ENCODE peak calls at places on chromosomes 3 and 15, in nine cellular contexts. Z is glutamatergic neuron, S is WTC11, K is osteocyte, Y is tibial artery, J is neural progenitor cell, P is HFF-Myc, O is pancreas, V is B cell. U is an unnamed sample.

GRCh38 chr3:111585214-111585613 is 9.9 kb downstream of the ZBED2 start:
- DNase-seq in Z (no peak), S (no peak), K (no peak), Y (no peak), J (no peak), P (no peak), O (no peak), V (no peak), U (peak; percentile 78)

GRCh38 chr3:186359078-186359477 is 3.0 kb downstream of the DGKG start:
- DNase-seq in Z (no peak), S (no peak), K (no peak), Y (no peak), J (no peak), P (no peak), O (no peak), V (no peak), U (no peak)

GRCh38 chr3:8517490-8517889 is 15.9 kb downstream of the LMCD1 start:
- DNase-seq in Z (no peak), S (no peak), K (no peak), Y (no peak), J (no peak), P (no peak), O (no peak), V (no peak), U (no peak)

GRCh38 chr3:49161808-49162530 is 4.2 kb downstream of the CCDC71 start:
- DNase-seq in Z (no peak), S (no peak), K (no peak), Y (no peak), J (no peak), P (no peak), O (no peak), V (no peak), U (no peak)

GRCh38 chr3:58071480-58071971 is 63.3 kb downstream of the FLNB start:
- DNase-seq in Z (no peak), S (no peak), K (no peak), Y (no peak), J (no peak), P (no peak), O (no peak), V (no peak), U (peak; percentile 96)

GRCh38 chr3:59482684-59483083 is 432.9 kb upstream of the CFAP20DC start:
- DNase-seq in Z (no peak), S (no peak), K (no peak), Y (no peak), J (no peak), P (no peak), O (no peak), V (no peak), U (no peak)

GRCh38 chr3:141553055-141553454 is 66.2 kb downstream of the RASA2 start:
- DNase-seq in Z (no peak), S (no peak), K (no peak), Y (no peak), J (no peak), P (no peak), O (no peak), V (no peak), U (no peak)

GRCh38 chr3:155701882-155702465 is 42.9 kb downstream of the PLCH1 start:
- DNase-seq in Z (no peak), S (no peak), K (no peak), Y (no peak), J (peak; percentile 82), P (peak; percentile 17), O (no peak), V (peak; percentile 46), U (peak; percentile 7)

GRCh38 chr15:69824075-69824876 is 273.4 kb downstream of the TLE3 start:
- DNase-seq in Z (no peak), S (no peak), K (no peak), Y (no peak), J (peak; percentile 42), P (no peak), O (no peak), V (no peak), U (no peak)

GRCh38 chr15:69826818-69827174 is 270.9 kb downstream of the TLE3 start:
- DNase-seq in Z (no peak), S (no peak), K (no peak), Y (no peak), J (no peak), P (no peak), O (no peak), V (no peak), U (no peak)

GRCh38 chr15:69825941-69826817 is 271.5 kb downstream of the TLE3 start:
- DNase-seq in Z (no peak), S (no peak), K (no peak), Y (no peak), J (peak; percentile 70), P (no peak), O (no peak), V (no peak), U (no peak)

GRCh38 chr15:69823223-69823907 is 274.4 kb downstream of the TLE3 start:
- DNase-seq in Z (no peak), S (no peak), K (no peak), Y (no peak), J (no peak), P (no peak), O (no peak), V (no peak), U (no peak)

DNA sequence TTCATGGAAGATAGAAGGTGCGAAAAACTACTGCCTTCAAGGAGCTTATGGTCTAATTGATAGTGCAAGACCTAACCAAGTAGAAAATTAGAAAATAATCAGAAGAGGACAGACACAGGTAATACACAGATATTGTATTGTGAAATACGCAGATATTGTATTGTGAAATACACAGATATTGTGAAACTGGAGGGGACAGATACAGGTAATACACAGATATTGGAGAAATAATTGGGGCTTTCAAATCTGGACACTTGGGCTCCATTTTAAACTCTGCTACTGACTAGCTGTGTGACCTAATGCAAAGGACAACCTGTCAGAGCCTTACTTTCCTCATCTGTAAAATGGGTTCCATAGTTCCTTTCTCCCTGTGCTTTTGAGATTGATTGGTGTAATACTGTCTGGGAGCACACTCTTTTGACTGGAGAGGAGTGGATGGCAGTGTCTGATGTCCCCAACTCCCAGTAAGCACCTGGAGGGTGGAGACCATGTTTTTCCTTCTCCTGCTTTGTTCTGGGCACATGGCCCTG is 272.8 kb downstream of the TLE3 start:
- DNase-seq in Z (no peak), S (no peak), K (no peak), Y (no peak), J (no peak), P (no peak), O (no peak), V (no peak), U (no peak)
- TF ChIP-seq CTCF in Z (no peak), S (no peak), K (no peak), Y (no peak), J (no peak), P (no peak), O (no peak), V (no peak), U (no peak)

DNA sequence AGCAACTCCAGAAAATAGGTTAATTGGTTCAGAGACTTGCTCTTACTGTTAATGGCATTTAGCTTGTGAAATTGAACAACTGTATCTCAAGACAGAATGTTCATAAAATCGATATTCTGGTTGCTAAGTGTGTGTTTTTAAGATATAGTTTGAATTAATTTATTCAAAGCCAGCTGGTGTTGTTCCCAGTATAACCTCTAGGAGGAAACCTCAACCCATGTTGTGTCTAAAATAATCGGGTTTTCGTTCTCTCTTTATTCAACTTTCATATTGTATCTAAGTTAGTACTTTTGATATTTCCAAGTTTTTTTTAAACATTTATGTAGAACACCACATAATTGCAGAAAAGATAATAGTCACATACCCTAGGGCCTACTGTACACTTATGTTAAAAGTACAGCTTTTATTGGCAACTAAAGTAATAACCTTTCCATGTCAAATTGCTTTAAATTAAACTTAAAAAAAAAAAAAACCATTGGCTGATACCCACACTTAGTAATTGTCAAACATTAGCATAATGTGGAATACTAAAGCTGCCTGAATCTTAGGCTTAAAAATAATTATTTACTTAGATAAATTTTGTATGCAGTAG is 90.9 kb downstream of the SAMMSON start:
- DNase-seq in Z (no peak), S (no peak), K (no peak), Y (no peak), J (peak; percentile 46), P (no peak), O (no peak), V (peak; percentile 5), U (no peak)
- TF ChIP-seq CTCF in Z (peak; percentile 86), S (peak; percentile 56), K (peak; percentile 70), Y (peak; percentile 78), J (peak; percentile 79), P (peak; percentile 42), O (peak; percentile 70), V (peak; percentile 73), U (peak; percentile 73)

GRCh38 chr3:127823590-127823857 is 1.2 kb upstream of the MGLL start:
- DNase-seq in Z (no peak), S (no peak), K (no peak), Y (no peak), J (no peak), P (no peak), O (no peak), V (no peak), U (no peak)

GRCh38 chr3:127824151-127824825 is 2.0 kb upstream of the MGLL start:
- DNase-seq in Z (no peak), S (no peak), K (no peak), Y (no peak), J (no peak), P (no peak), O (no peak), V (no peak), U (no peak)

GRCh38 chr3:127820871-127821853 is 1.2 kb downstream of the MGLL start:
- DNase-seq in Z (no peak), S (no peak), K (no peak), Y (peak; percentile 48), J (no peak), P (peak; percentile 61), O (no peak), V (no peak), U (no peak)

GRCh38 chr3:127822166-127822835 is at the start of gene MGLL:
- DNase-seq in Z (peak; percentile 34), S (peak; percentile 37), K (no peak), Y (peak; percentile 53), J (peak; percentile 49), P (no peak), O (no peak), V (no peak), U (no peak)

DNA sequence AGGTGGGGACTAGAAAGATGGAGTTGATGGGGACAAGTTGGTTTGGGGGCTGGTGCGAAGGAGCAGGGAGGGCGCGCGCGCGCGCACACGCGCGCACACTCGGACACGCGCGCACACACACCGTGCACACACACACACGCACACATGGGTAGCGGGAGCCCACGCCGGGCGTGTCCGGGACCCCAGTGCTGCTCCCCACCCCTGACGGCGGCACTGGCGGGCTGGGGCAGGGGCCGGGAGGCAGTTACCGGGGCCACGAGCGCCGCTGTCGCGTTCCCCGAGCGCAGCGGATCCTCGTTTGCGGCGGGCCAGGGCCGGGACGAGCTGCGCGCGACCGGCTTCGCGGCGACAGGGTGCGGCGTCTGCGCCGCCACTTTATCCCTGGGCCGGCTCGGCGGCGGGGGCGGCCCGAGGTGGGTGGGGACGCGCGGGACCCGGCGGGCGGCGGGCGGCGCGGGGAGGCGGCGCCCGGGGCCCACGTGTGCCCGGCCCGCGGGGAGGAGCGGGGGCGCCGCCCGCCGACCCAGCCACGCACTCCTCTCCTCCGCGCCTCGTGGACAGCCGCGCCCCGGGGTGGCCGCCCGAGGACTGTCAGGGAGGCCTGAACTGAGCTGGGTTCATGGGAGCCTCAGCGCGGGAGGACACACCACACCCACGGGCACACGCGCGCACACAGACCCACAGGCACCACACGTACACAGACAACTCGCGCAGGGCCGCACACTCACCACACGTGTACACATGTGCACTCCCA is 698 bp upstream of the MGLL start:
- DNase-seq in Z (peak; percentile 44), S (peak; percentile 28), K (no peak), Y (peak; percentile 68), J (peak; percentile 66), P (no peak), O (peak; percentile 21), V (peak; percentile 41), U (no peak)
- TF ChIP-seq CTCF in Z (no peak), S (no peak), K (peak; percentile 13), Y (peak; percentile 47), J (no peak), P (no peak), O (no peak), V (no peak), U (no peak)

GRCh38 chr3:17357035-17357710 is 385.3 kb downstream of the TBC1D5 start:
- DNase-seq in Z (no peak), S (no peak), K (no peak), Y (no peak), J (peak; percentile 7), P (no peak), O (no peak), V (no peak), U (no peak)

GRCh38 chr3:17355591-17355990 is 386.8 kb downstream of the TBC1D5 start:
- DNase-seq in Z (no peak), S (no peak), K (no peak), Y (no peak), J (no peak), P (no peak), O (no peak), V (no peak), U (peak; percentile 16)

GRCh38 chr3:17356581-17356980 is 385.9 kb downstream of the TBC1D5 start:
- DNase-seq in Z (no peak), S (no peak), K (no peak), Y (no peak), J (no peak), P (no peak), O (no peak), V (no peak), U (no peak)

GRCh38 chr3:17360991-17361390 is 381.4 kb downstream of the TBC1D5 start:
- DNase-seq in Z (no peak), S (no peak), K (no peak), Y (no peak), J (no peak), P (no peak), O (no peak), V (no peak), U (no peak)

GRCh38 chr3:17359911-17360310 is 382.5 kb downstream of the TBC1D5 start:
- DNase-seq in Z (no peak), S (no peak), K (no peak), Y (no peak), J (no peak), P (no peak), O (no peak), V (no peak), U (no peak)
- TF ChIP-seq CTCF in Z (no peak), S (no peak), K (no peak), Y (no peak), J (no peak), P (no peak), O (no peak), V (no peak), U (no peak)

U was measured in epithelial cell of proximal tubule.